ENCODE peak calls at places on chromosomes 3 and 15, in seven cellular contexts. One of them, this sample, is unnamed.

GRCh38 chr15:64379216-64379960 is 1.9 kb downstream of the PCLAF start:
- DNase-seq in heart left ventricle: no peak
- DNase-seq in effector memory CD4-positive, alpha-beta T cell: no peak
- DNase-seq in pancreas: no peak
- DNase-seq in Peyer's patch: no peak
- DNase-seq in psoas muscle: no peak
- DNase-seq in RWPE2: no peak
- DNase-seq in this sample: no peak

GRCh38 chr3:108088697-108089096 is 2.1 kb downstream of the CD47 start:
- DNase-seq in effector memory CD4-positive, alpha-beta T cell: no peak
- DNase-seq in RWPE2: no peak
- DNase-seq in Peyer's patch: no peak
- DNase-seq in psoas muscle: no peak
- DNase-seq in heart left ventricle: no peak
- DNase-seq in pancreas: no peak
- DNase-seq in this sample: no peak

GRCh38 chr3:22106213-22106867 is 355.3 kb upstream of the ZNF385D start:
- DNase-seq in psoas muscle: no peak
- DNase-seq in heart left ventricle: no peak
- DNase-seq in Peyer's patch: no peak
- DNase-seq in pancreas: no peak
- DNase-seq in effector memory CD4-positive, alpha-beta T cell: no peak
- DNase-seq in RWPE2: no peak
- DNase-seq in this sample: no peak

GRCh38 chr15:72229076-72229946 is 1.7 kb downstream of the PKM start:
- DNase-seq in effector memory CD4-positive, alpha-beta T cell: peak; percentile 40
- DNase-seq in heart left ventricle: peak; percentile 13
- DNase-seq in RWPE2: no peak
- DNase-seq in Peyer's patch: peak; percentile 53
- DNase-seq in psoas muscle: no peak
- DNase-seq in pancreas: no peak
- DNase-seq in this sample: peak; percentile 62

GRCh38 chr15:91678003-91678402 is 175.5 kb upstream of the SLCO3A1 start:
- DNase-seq in effector memory CD4-positive, alpha-beta T cell: no peak
- DNase-seq in heart left ventricle: no peak
- DNase-seq in pancreas: no peak
- DNase-seq in RWPE2: no peak
- DNase-seq in psoas muscle: no peak
- DNase-seq in Peyer's patch: no peak
- DNase-seq in this sample: no peak

GRCh38 chr3:30605005-30605404 is 1.4 kb upstream of the TGFBR2 start:
- DNase-seq in pancreas: no peak
- DNase-seq in psoas muscle: no peak
- DNase-seq in RWPE2: no peak
- DNase-seq in heart left ventricle: no peak
- DNase-seq in effector memory CD4-positive, alpha-beta T cell: no peak
- DNase-seq in Peyer's patch: no peak
- DNase-seq in this sample: no peak

GRCh38 chr3:32759342-32759741 is 58.5 kb upstream of the TRIM71 start:
- DNase-seq in pancreas: no peak
- DNase-seq in Peyer's patch: no peak
- DNase-seq in heart left ventricle: no peak
- DNase-seq in effector memory CD4-positive, alpha-beta T cell: no peak
- DNase-seq in RWPE2: no peak
- DNase-seq in psoas muscle: no peak
- DNase-seq in this sample: no peak

GRCh38 chr3:194087995-194088841 is 47.7 kb upstream of the HES1 start:
- DNase-seq in psoas muscle: no peak
- DNase-seq in Peyer's patch: peak; percentile 37
- DNase-seq in RWPE2: no peak
- DNase-seq in heart left ventricle: no peak
- DNase-seq in pancreas: no peak
- DNase-seq in effector memory CD4-positive, alpha-beta T cell: no peak
- DNase-seq in this sample: no peak

GRCh38 chr15:39304201-39304841 is 276.6 kb upstream of the THBS1 start:
- DNase-seq in psoas muscle: no peak
- DNase-seq in Peyer's patch: no peak
- DNase-seq in effector memory CD4-positive, alpha-beta T cell: no peak
- DNase-seq in pancreas: no peak
- DNase-seq in heart left ventricle: no peak
- DNase-seq in RWPE2: no peak
- DNase-seq in this sample: no peak

GRCh38 chr3:15180042-15180611 is 25.9 kb upstream of the CAPN7 start:
- DNase-seq in heart left ventricle: no peak
- DNase-seq in effector memory CD4-positive, alpha-beta T cell: no peak
- DNase-seq in RWPE2: no peak
- DNase-seq in Peyer's patch: no peak
- DNase-seq in psoas muscle: no peak
- DNase-seq in pancreas: no peak
- DNase-seq in this sample: no peak

GRCh38 chr3:60893946-60894345 is 357.3 kb downstream of the FHIT start:
- DNase-seq in psoas muscle: no peak
- DNase-seq in effector memory CD4-positive, alpha-beta T cell: no peak
- DNase-seq in RWPE2: no peak
- DNase-seq in Peyer's patch: no peak
- DNase-seq in heart left ventricle: no peak
- DNase-seq in pancreas: no peak
- DNase-seq in this sample: no peak

GRCh38 chr15:57272770-57273357 is 103.4 kb upstream of the CGNL1 start:
- DNase-seq in effector memory CD4-positive, alpha-beta T cell: no peak
- DNase-seq in Peyer's patch: no peak
- DNase-seq in pancreas: no peak
- DNase-seq in heart left ventricle: no peak
- DNase-seq in RWPE2: no peak
- DNase-seq in psoas muscle: no peak
- DNase-seq in this sample: no peak

GRCh38 chr15:64430000-64430735 is 30.2 kb upstream of the ZNF609 start:
- DNase-seq in pancreas: no peak
- DNase-seq in heart left ventricle: peak; percentile 22
- DNase-seq in RWPE2: no peak
- DNase-seq in Peyer's patch: peak; percentile 62
- DNase-seq in effector memory CD4-positive, alpha-beta T cell: peak; percentile 25
- DNase-seq in psoas muscle: no peak
- DNase-seq in this sample: no peak

GRCh38 chr3:94431831-94432230 is 369.0 kb downstream of the NSUN3 start:
- DNase-seq in effector memory CD4-positive, alpha-beta T cell: no peak
- DNase-seq in heart left ventricle: no peak
- DNase-seq in RWPE2: no peak
- DNase-seq in pancreas: no peak
- DNase-seq in Peyer's patch: no peak
- DNase-seq in psoas muscle: no peak
- DNase-seq in this sample: no peak

GRCh38 chr3:61371123-61371522 is 119.9 kb upstream of the FHIT start:
- DNase-seq in heart left ventricle: no peak
- DNase-seq in psoas muscle: no peak
- DNase-seq in pancreas: no peak
- DNase-seq in effector memory CD4-positive, alpha-beta T cell: no peak
- DNase-seq in RWPE2: no peak
- DNase-seq in Peyer's patch: no peak
- DNase-seq in this sample: no peak

GRCh38 chr15:25695875-25696760 is 167.0 kb downstream of the ATP10A start:
- DNase-seq in psoas muscle: no peak
- DNase-seq in effector memory CD4-positive, alpha-beta T cell: no peak
- DNase-seq in heart left ventricle: no peak
- DNase-seq in pancreas: no peak
- DNase-seq in RWPE2: peak; percentile 34
- DNase-seq in Peyer's patch: peak; percentile 36
- DNase-seq in this sample: peak; percentile 48

GRCh38 chr15:70491183-70491621 is 272.2 kb downstream of the UACA start:
- DNase-seq in psoas muscle: no peak
- DNase-seq in RWPE2: no peak
- DNase-seq in Peyer's patch: no peak
- DNase-seq in effector memory CD4-positive, alpha-beta T cell: no peak
- DNase-seq in pancreas: no peak
- DNase-seq in heart left ventricle: no peak
- DNase-seq in this sample: no peak

GRCh38 chr3:112056451-112056929 is 22.0 kb downstream of the TMPRSS7 start:
- DNase-seq in psoas muscle: no peak
- DNase-seq in pancreas: no peak
- DNase-seq in RWPE2: no peak
- DNase-seq in Peyer's patch: no peak
- DNase-seq in heart left ventricle: no peak
- DNase-seq in effector memory CD4-positive, alpha-beta T cell: no peak
- DNase-seq in this sample: no peak

GRCh38 chr3:14949126-14949525 is 1.7 kb downstream of the NR2C2 start:
- DNase-seq in pancreas: no peak
- DNase-seq in heart left ventricle: no peak
- DNase-seq in RWPE2: no peak
- DNase-seq in Peyer's patch: no peak
- DNase-seq in effector memory CD4-positive, alpha-beta T cell: no peak
- DNase-seq in psoas muscle: no peak
- DNase-seq in this sample: no peak

GRCh38 chr15:67906382-67906781 is 66.5 kb upstream of the RNU6-1 start:
- DNase-seq in pancreas: no peak
- DNase-seq in heart left ventricle: no peak
- DNase-seq in Peyer's patch: no peak
- DNase-seq in RWPE2: no peak
- DNase-seq in effector memory CD4-positive, alpha-beta T cell: no peak
- DNase-seq in psoas muscle: no peak
- DNase-seq in this sample: no peak

GRCh38 chr3:158107508-158108095 is 1.4 kb upstream of the SHOX2 start:
- DNase-seq in effector memory CD4-positive, alpha-beta T cell: no peak
- DNase-seq in RWPE2: no peak
- DNase-seq in heart left ventricle: no peak
- DNase-seq in psoas muscle: no peak
- DNase-seq in pancreas: no peak
- DNase-seq in Peyer's patch: no peak
- DNase-seq in this sample: no peak

GRCh38 chr15:41377978-41378377 is 24.3 kb downstream of the NDUFAF1 start:
- DNase-seq in Peyer's patch: no peak
- DNase-seq in pancreas: no peak
- DNase-seq in psoas muscle: no peak
- DNase-seq in RWPE2: no peak
- DNase-seq in effector memory CD4-positive, alpha-beta T cell: no peak
- DNase-seq in heart left ventricle: no peak
- DNase-seq in this sample: no peak

GRCh38 chr3:145898487-145898886 is 262.5 kb downstream of the PLOD2 start:
- DNase-seq in Peyer's patch: no peak
- DNase-seq in pancreas: no peak
- DNase-seq in heart left ventricle: no peak
- DNase-seq in psoas muscle: no peak
- DNase-seq in RWPE2: no peak
- DNase-seq in effector memory CD4-positive, alpha-beta T cell: no peak
- DNase-seq in this sample: no peak

GRCh38 chr3:138834359-138835176 is at the start of gene PIK3CB:
- DNase-seq in RWPE2: peak; percentile 86
- DNase-seq in pancreas: peak; percentile 91
- DNase-seq in psoas muscle: peak; percentile 93
- DNase-seq in effector memory CD4-positive, alpha-beta T cell: peak; percentile 72
- DNase-seq in heart left ventricle: peak; percentile 93
- DNase-seq in Peyer's patch: peak; percentile 94
- DNase-seq in this sample: peak; percentile 97

GRCh38 chr3:59575113-59576001 is 525.5 kb upstream of the CFAP20DC start:
- DNase-seq in Peyer's patch: peak; percentile 95
- DNase-seq in effector memory CD4-positive, alpha-beta T cell: peak; percentile 52
- DNase-seq in RWPE2: no peak
- DNase-seq in heart left ventricle: peak; percentile 75
- DNase-seq in pancreas: peak; percentile 68
- DNase-seq in psoas muscle: peak; percentile 77
- DNase-seq in this sample: peak; percentile 86

GRCh38 chr3:50169232-50169631 is 14.1 kb downstream of the SEMA3F start:
- DNase-seq in heart left ventricle: no peak
- DNase-seq in Peyer's patch: no peak
- DNase-seq in RWPE2: no peak
- DNase-seq in effector memory CD4-positive, alpha-beta T cell: no peak
- DNase-seq in pancreas: no peak
- DNase-seq in psoas muscle: no peak
- DNase-seq in this sample: no peak

GRCh38 chr3:50168791-50169190 is 13.7 kb downstream of the SEMA3F start:
- DNase-seq in pancreas: no peak
- DNase-seq in heart left ventricle: no peak
- DNase-seq in psoas muscle: no peak
- DNase-seq in Peyer's patch: no peak
- DNase-seq in RWPE2: no peak
- DNase-seq in effector memory CD4-positive, alpha-beta T cell: no peak
- DNase-seq in this sample: no peak

GRCh38 chr3:50167069-50167781 is 12.1 kb downstream of the SEMA3F start:
- DNase-seq in RWPE2: peak; percentile 88
- DNase-seq in Peyer's patch: peak; percentile 75
- DNase-seq in psoas muscle: no peak
- DNase-seq in pancreas: no peak
- DNase-seq in effector memory CD4-positive, alpha-beta T cell: no peak
- DNase-seq in heart left ventricle: no peak
- DNase-seq in this sample: no peak

GRCh38 chr3:50167782-50168317 is 12.7 kb downstream of the SEMA3F start:
- DNase-seq in effector memory CD4-positive, alpha-beta T cell: no peak
- DNase-seq in pancreas: no peak
- DNase-seq in RWPE2: no peak
- DNase-seq in psoas muscle: no peak
- DNase-seq in heart left ventricle: no peak
- DNase-seq in Peyer's patch: no peak
- DNase-seq in this sample: no peak

DNA sequence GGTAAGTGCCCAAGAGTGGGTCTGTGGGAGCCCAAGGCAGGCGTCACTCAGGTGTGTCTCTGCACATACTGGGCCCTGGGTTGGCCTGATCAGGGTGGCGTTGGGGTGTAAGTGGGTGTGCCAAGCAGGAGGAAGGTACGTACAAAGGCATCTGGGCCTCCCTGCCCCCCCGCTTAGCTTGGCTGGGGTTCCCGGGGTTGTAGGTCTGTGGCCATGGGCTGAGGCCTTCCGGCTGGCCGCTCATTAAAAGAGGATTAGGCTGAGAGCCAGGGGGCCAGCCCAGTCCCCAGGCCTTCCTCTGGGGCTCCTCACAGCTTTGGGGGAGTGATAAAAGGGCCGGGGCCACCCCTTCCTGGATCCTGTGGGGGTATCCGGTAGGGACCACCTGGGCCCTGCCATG is 13.3 kb downstream of the SEMA3F start:
- DNase-seq in Peyer's patch: no peak
- DNase-seq in heart left ventricle: peak; percentile 47
- DNase-seq in RWPE2: no peak
- DNase-seq in effector memory CD4-positive, alpha-beta T cell: no peak
- DNase-seq in psoas muscle: no peak
- DNase-seq in pancreas: no peak
- DNase-seq in this sample: no peak
- H3K27ac ChIP-seq in Peyer's patch: no peak overlapping the region
- H3K27ac ChIP-seq in heart left ventricle: peak overlapping the region; percentile 92
- H3K27ac ChIP-seq in RWPE2: peak overlapping the region; percentile 97
- H3K27ac ChIP-seq in effector memory CD4-positive, alpha-beta T cell: no peak overlapping the region
- H3K27ac ChIP-seq in psoas muscle: peak overlapping the region; percentile 58
- H3K27ac ChIP-seq in pancreas: no peak overlapping the region
- H3K27ac ChIP-seq in this sample: no peak overlapping the region

GRCh38 chr15:88272421-88272820 is 15.9 kb upstream of the NTRK3 start:
- DNase-seq in effector memory CD4-positive, alpha-beta T cell: no peak
- DNase-seq in psoas muscle: no peak
- DNase-seq in RWPE2: no peak
- DNase-seq in heart left ventricle: no peak
- DNase-seq in Peyer's patch: no peak
- DNase-seq in pancreas: no peak
- DNase-seq in this sample: no peak
- H3K9me3 ChIP-seq in effector memory CD4-positive, alpha-beta T cell: no peaks in the 10 kb centered on the region
- H3K9me3 ChIP-seq in psoas muscle: no peaks in the 10 kb centered on the region
- H3K9me3 ChIP-seq in RWPE2: no peaks in the 10 kb centered on the region
- H3K9me3 ChIP-seq in heart left ventricle: no peaks in the 10 kb centered on the region
- H3K9me3 ChIP-seq in Peyer's patch: no peaks in the 10 kb centered on the region
- H3K9me3 ChIP-seq in pancreas: no peaks in the 10 kb centered on the region
- H3K9me3 ChIP-seq in this sample: no peaks in the 10 kb centered on the region

GRCh38 chr3:9007213-9007612 is 43.9 kb upstream of the RAD18 start:
- DNase-seq in Peyer's patch: no peak
- DNase-seq in effector memory CD4-positive, alpha-beta T cell: no peak
- DNase-seq in heart left ventricle: no peak
- DNase-seq in RWPE2: no peak
- DNase-seq in psoas muscle: no peak
- DNase-seq in pancreas: no peak
- DNase-seq in this sample: no peak
- H3K27ac ChIP-seq in Peyer's patch: no peak overlapping the region
- H3K27ac ChIP-seq in effector memory CD4-positive, alpha-beta T cell: no peak overlapping the region
- H3K27ac ChIP-seq in heart left ventricle: no peak overlapping the region
- H3K27ac ChIP-seq in RWPE2: no peak overlapping the region
- H3K27ac ChIP-seq in psoas muscle: no peak overlapping the region
- H3K27ac ChIP-seq in pancreas: no peak overlapping the region
- H3K27ac ChIP-seq in this sample: no peak overlapping the region

GRCh38 chr15:80367661-80368060 is 36.5 kb upstream of the ARNT2 start:
- DNase-seq in effector memory CD4-positive, alpha-beta T cell: no peak
- DNase-seq in RWPE2: no peak
- DNase-seq in Peyer's patch: no peak
- DNase-seq in heart left ventricle: no peak
- DNase-seq in psoas muscle: no peak
- DNase-seq in pancreas: no peak
- DNase-seq in this sample: no peak
- H3K9me3 ChIP-seq in effector memory CD4-positive, alpha-beta T cell: peaks cover 22% of the 10 kb centered on the region
- H3K9me3 ChIP-seq in RWPE2: peaks cover 4% of the 10 kb centered on the region
- H3K9me3 ChIP-seq in Peyer's patch: peaks cover 26% of the 10 kb centered on the region
- H3K9me3 ChIP-seq in heart left ventricle: no peaks in the 10 kb centered on the region
- H3K9me3 ChIP-seq in psoas muscle: peaks cover 26% of the 10 kb centered on the region
- H3K9me3 ChIP-seq in pancreas: no peaks in the 10 kb centered on the region
- H3K9me3 ChIP-seq in this sample: peaks cover 11% of the 10 kb centered on the region

This sample was measured in aorta.